ENCODE peak calls at places on chromosomes 2 and 18, in seven cellular contexts. One of them, this sample, is unnamed.

GRCh38 chr2:27792759-27793158 is 21.2 kb downstream of the MRPL33 start:
- DNase-seq in PC-3: peak; percentile 65
- DNase-seq in Karpas-422: no peak
- DNase-seq in astrocyte: peak; percentile 54
- DNase-seq in IMR-90: peak; percentile 81
- DNase-seq in fibroblast of lung: peak; percentile 46
- DNase-seq in SK-N-SH: no peak
- DNase-seq in this sample: no peak

GRCh38 chr2:174553811-174554493 is 43.7 kb downstream of the WIPF1 start:
- DNase-seq in PC-3: no peak
- DNase-seq in Karpas-422: peak; percentile 78
- DNase-seq in astrocyte: no peak
- DNase-seq in IMR-90: no peak
- DNase-seq in fibroblast of lung: no peak
- DNase-seq in SK-N-SH: no peak
- DNase-seq in this sample: no peak

GRCh38 chr18:11419336-11419735 is 190.1 kb upstream of the SLC35G4 start:
- DNase-seq in PC-3: no peak
- DNase-seq in Karpas-422: no peak
- DNase-seq in astrocyte: no peak
- DNase-seq in IMR-90: no peak
- DNase-seq in fibroblast of lung: no peak
- DNase-seq in SK-N-SH: no peak
- DNase-seq in this sample: no peak

GRCh38 chr2:152415231-152415642 is 80.3 kb downstream of the FMNL2 start:
- DNase-seq in PC-3: peak; percentile 62
- DNase-seq in Karpas-422: no peak
- DNase-seq in astrocyte: peak; percentile 73
- DNase-seq in IMR-90: peak; percentile 19
- DNase-seq in fibroblast of lung: no peak
- DNase-seq in SK-N-SH: no peak
- DNase-seq in this sample: no peak

GRCh38 chr2:162478721-162479129 is 134.8 kb downstream of the GCA start:
- DNase-seq in PC-3: peak; percentile 75
- DNase-seq in Karpas-422: no peak
- DNase-seq in astrocyte: peak; percentile 56
- DNase-seq in IMR-90: no peak
- DNase-seq in fibroblast of lung: no peak
- DNase-seq in SK-N-SH: no peak
- DNase-seq in this sample: no peak

GRCh38 chr2:150371066-150371812 is 116.2 kb downstream of the RND3 start:
- DNase-seq in PC-3: no peak
- DNase-seq in Karpas-422: no peak
- DNase-seq in astrocyte: no peak
- DNase-seq in IMR-90: peak; percentile 7
- DNase-seq in fibroblast of lung: no peak
- DNase-seq in SK-N-SH: no peak
- DNase-seq in this sample: no peak

GRCh38 chr18:31250902-31251301 is 67.1 kb upstream of the DSG1 start:
- DNase-seq in PC-3: no peak
- DNase-seq in Karpas-422: no peak
- DNase-seq in astrocyte: no peak
- DNase-seq in IMR-90: no peak
- DNase-seq in fibroblast of lung: no peak
- DNase-seq in SK-N-SH: no peak
- DNase-seq in this sample: no peak

GRCh38 chr2:236417150-236417549 is 152.5 kb upstream of the ACKR3 start:
- DNase-seq in PC-3: no peak
- DNase-seq in Karpas-422: no peak
- DNase-seq in astrocyte: no peak
- DNase-seq in IMR-90: no peak
- DNase-seq in fibroblast of lung: no peak
- DNase-seq in SK-N-SH: no peak
- DNase-seq in this sample: no peak

GRCh38 chr18:24397694-24398365 is at the start of gene OSBPL1A:
- DNase-seq in PC-3: peak; percentile 93
- DNase-seq in Karpas-422: peak; percentile 81
- DNase-seq in astrocyte: peak; percentile 82
- DNase-seq in IMR-90: peak; percentile 85
- DNase-seq in fibroblast of lung: peak; percentile 91
- DNase-seq in SK-N-SH: peak; percentile 99
- DNase-seq in this sample: peak; percentile 99

GRCh38 chr2:238850096-238850495 is 2.2 kb downstream of the TWIST2 start:
- DNase-seq in PC-3: no peak
- DNase-seq in Karpas-422: no peak
- DNase-seq in astrocyte: no peak
- DNase-seq in IMR-90: peak; percentile 50
- DNase-seq in fibroblast of lung: peak; percentile 87
- DNase-seq in SK-N-SH: no peak
- DNase-seq in this sample: no peak

GRCh38 chr2:152609174-152609573 is 108.1 kb downstream of the PRPF40A start:
- DNase-seq in PC-3: no peak
- DNase-seq in Karpas-422: no peak
- DNase-seq in astrocyte: no peak
- DNase-seq in IMR-90: no peak
- DNase-seq in fibroblast of lung: peak; percentile 35
- DNase-seq in SK-N-SH: no peak
- DNase-seq in this sample: no peak

GRCh38 chr2:64453710-64454315 is at the start of gene LGALSL:
- DNase-seq in PC-3: peak; percentile 67
- DNase-seq in Karpas-422: no peak
- DNase-seq in astrocyte: peak; percentile 30
- DNase-seq in IMR-90: peak; percentile 24
- DNase-seq in fibroblast of lung: peak; percentile 34
- DNase-seq in SK-N-SH: peak; percentile 94
- DNase-seq in this sample: peak; percentile 95

GRCh38 chr18:73785276-73785675 is 362.4 kb downstream of the FBXO15 start:
- DNase-seq in PC-3: peak; percentile 3
- DNase-seq in Karpas-422: no peak
- DNase-seq in astrocyte: peak; percentile 53
- DNase-seq in IMR-90: peak; percentile 57
- DNase-seq in fibroblast of lung: peak; percentile 56
- DNase-seq in SK-N-SH: no peak
- DNase-seq in this sample: no peak

GRCh38 chr2:236180831-236181453 is 12.8 kb upstream of the GBX2 start:
- DNase-seq in PC-3: peak; percentile 79
- DNase-seq in Karpas-422: peak; percentile 75
- DNase-seq in astrocyte: peak; percentile 41
- DNase-seq in IMR-90: peak; percentile 65
- DNase-seq in fibroblast of lung: peak; percentile 73
- DNase-seq in SK-N-SH: peak; percentile 84
- DNase-seq in this sample: peak; percentile 88

GRCh38 chr2:73018188-73018825 is 53.2 kb downstream of the SFXN5 start:
- DNase-seq in PC-3: no peak
- DNase-seq in Karpas-422: no peak
- DNase-seq in astrocyte: peak; percentile 34
- DNase-seq in IMR-90: peak; percentile 57
- DNase-seq in fibroblast of lung: peak; percentile 44
- DNase-seq in SK-N-SH: no peak
- DNase-seq in this sample: no peak

GRCh38 chr2:207122914-207123744 is 42.6 kb downstream of the KLF7 start:
- DNase-seq in PC-3: no peak
- DNase-seq in Karpas-422: no peak
- DNase-seq in astrocyte: no peak
- DNase-seq in IMR-90: no peak
- DNase-seq in fibroblast of lung: no peak
- DNase-seq in SK-N-SH: no peak
- DNase-seq in this sample: peak; percentile 95

GRCh38 chr2:120720746-120721145 is 14.9 kb upstream of the GLI2 start:
- DNase-seq in PC-3: no peak
- DNase-seq in Karpas-422: no peak
- DNase-seq in astrocyte: no peak
- DNase-seq in IMR-90: no peak
- DNase-seq in fibroblast of lung: no peak
- DNase-seq in SK-N-SH: peak; percentile 72
- DNase-seq in this sample: peak; percentile 38

GRCh38 chr2:136362676-136363390 is 244.9 kb upstream of the CXCR4 start:
- DNase-seq in PC-3: no peak
- DNase-seq in Karpas-422: no peak
- DNase-seq in astrocyte: peak; percentile 14
- DNase-seq in IMR-90: no peak
- DNase-seq in fibroblast of lung: no peak
- DNase-seq in SK-N-SH: no peak
- DNase-seq in this sample: no peak

GRCh38 chr2:10124538-10125045 is 2.1 kb downstream of the RRM2 start:
- DNase-seq in PC-3: peak; percentile 78
- DNase-seq in Karpas-422: peak; percentile 86
- DNase-seq in astrocyte: peak; percentile 73
- DNase-seq in IMR-90: peak; percentile 82
- DNase-seq in fibroblast of lung: peak; percentile 87
- DNase-seq in SK-N-SH: no peak
- DNase-seq in this sample: no peak

GRCh38 chr2:62221141-62221540 is 25.2 kb downstream of the B3GNT2 start:
- DNase-seq in PC-3: no peak
- DNase-seq in Karpas-422: no peak
- DNase-seq in astrocyte: peak; percentile 27
- DNase-seq in IMR-90: peak; percentile 30
- DNase-seq in fibroblast of lung: peak; percentile 42
- DNase-seq in SK-N-SH: no peak
- DNase-seq in this sample: no peak

GRCh38 chr2:7927694-7928093 is 754.2 kb upstream of the ID2 start:
- DNase-seq in PC-3: peak; percentile 11
- DNase-seq in Karpas-422: no peak
- DNase-seq in astrocyte: no peak
- DNase-seq in IMR-90: no peak
- DNase-seq in fibroblast of lung: peak; percentile 2
- DNase-seq in SK-N-SH: no peak
- DNase-seq in this sample: no peak

GRCh38 chr2:55912926-55913325 is 10.7 kb downstream of the EFEMP1 start:
- DNase-seq in PC-3: no peak
- DNase-seq in Karpas-422: no peak
- DNase-seq in astrocyte: no peak
- DNase-seq in IMR-90: no peak
- DNase-seq in fibroblast of lung: no peak
- DNase-seq in SK-N-SH: no peak
- DNase-seq in this sample: no peak
- H3K9ac ChIP-seq in PC-3: no peak overlapping the region
- H3K9ac ChIP-seq in Karpas-422: no peak overlapping the region
- H3K9ac ChIP-seq in astrocyte: no peak overlapping the region
- H3K9ac ChIP-seq in IMR-90: no peak overlapping the region
- H3K9ac ChIP-seq in fibroblast of lung: no peak overlapping the region
- H3K9ac ChIP-seq in SK-N-SH: no peak overlapping the region
- H3K9ac ChIP-seq in this sample: no peak overlapping the region

DNA sequence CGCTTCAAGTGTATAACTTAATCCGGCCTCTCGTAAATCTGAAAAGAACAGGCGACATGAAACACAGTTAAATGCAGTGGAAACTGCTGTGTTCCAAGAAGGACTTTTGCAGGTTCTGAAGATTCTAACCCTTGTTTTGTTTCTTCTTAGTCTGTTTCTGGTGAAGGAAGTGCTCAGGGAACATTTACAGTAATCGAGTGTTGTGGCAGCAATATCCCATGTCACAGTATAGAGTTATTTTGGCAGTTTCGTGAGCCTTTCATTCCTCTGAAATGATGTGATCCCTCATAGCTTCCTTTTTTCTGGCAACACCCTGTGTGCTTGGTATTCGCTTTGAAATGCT is 2.7 kb downstream of the CRIM1 start:
- DNase-seq in PC-3: peak; percentile 57
- DNase-seq in Karpas-422: no peak
- DNase-seq in astrocyte: peak; percentile 80
- DNase-seq in IMR-90: peak; percentile 55
- DNase-seq in fibroblast of lung: peak; percentile 63
- DNase-seq in SK-N-SH: no peak
- DNase-seq in this sample: no peak
- H3K4me3 ChIP-seq in PC-3: peak overlapping the region; percentile 90
- H3K4me3 ChIP-seq in Karpas-422: no peak overlapping the region
- H3K4me3 ChIP-seq in astrocyte: peak overlapping the region; percentile 98
- H3K4me3 ChIP-seq in IMR-90: peak overlapping the region; percentile 70
- H3K4me3 ChIP-seq in fibroblast of lung: peak overlapping the region; percentile 79
- H3K4me3 ChIP-seq in SK-N-SH: peak overlapping the region; percentile 91
- H3K4me3 ChIP-seq in this sample: peak overlapping the region; percentile 92

GRCh38 chr2:205683991-205684390 is 1.7 kb downstream of the NRP2 start:
- DNase-seq in PC-3: no peak
- DNase-seq in Karpas-422: no peak
- DNase-seq in astrocyte: no peak
- DNase-seq in IMR-90: no peak
- DNase-seq in fibroblast of lung: no peak
- DNase-seq in SK-N-SH: no peak
- DNase-seq in this sample: peak; percentile 47
- H3K27ac ChIP-seq in PC-3: no peak overlapping the region
- H3K27ac ChIP-seq in Karpas-422: no peak overlapping the region
- H3K27ac ChIP-seq in astrocyte: peak overlapping the region; percentile 79
- H3K27ac ChIP-seq in IMR-90: peak overlapping the region; percentile 90
- H3K27ac ChIP-seq in fibroblast of lung: peak overlapping the region; percentile 76
- H3K27ac ChIP-seq in SK-N-SH: no peak overlapping the region
- H3K27ac ChIP-seq in this sample: no peak overlapping the region

DNA sequence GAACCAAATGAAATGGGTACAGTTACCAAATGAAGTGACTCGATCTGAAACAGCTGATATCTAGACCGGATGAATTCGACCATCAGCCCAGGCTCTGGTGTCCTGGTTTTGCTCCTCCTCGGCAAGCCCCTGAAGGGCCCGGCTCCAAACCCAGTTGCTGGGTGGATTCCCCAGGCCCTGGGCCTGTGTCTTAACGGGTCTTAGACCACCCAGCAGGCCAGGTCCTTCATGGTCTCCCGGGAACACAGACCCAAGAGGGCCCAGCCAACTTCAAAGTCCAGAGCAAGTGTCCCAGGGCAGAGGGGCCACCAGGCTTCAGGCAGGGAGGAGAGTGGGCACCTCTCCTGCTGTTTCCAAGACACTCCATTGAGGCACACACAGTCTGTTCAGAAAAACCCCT is 26.7 kb upstream of the NMUR1 start:
- DNase-seq in PC-3: no peak
- DNase-seq in Karpas-422: no peak
- DNase-seq in astrocyte: no peak
- DNase-seq in IMR-90: no peak
- DNase-seq in fibroblast of lung: no peak
- DNase-seq in SK-N-SH: no peak
- DNase-seq in this sample: no peak
- H3K9ac ChIP-seq in PC-3: no peak overlapping the region
- H3K9ac ChIP-seq in Karpas-422: no peak overlapping the region
- H3K9ac ChIP-seq in astrocyte: no peak overlapping the region
- H3K9ac ChIP-seq in IMR-90: no peak overlapping the region
- H3K9ac ChIP-seq in fibroblast of lung: no peak overlapping the region
- H3K9ac ChIP-seq in SK-N-SH: no peak overlapping the region
- H3K9ac ChIP-seq in this sample: no peak overlapping the region

This sample was measured in endodermal cell.